ENCODE peak calls at places on chromosomes 16 and 17, in six cellular contexts. W is stomach, A is prostate gland, C is A549, M is heart left ventricle, N is pancreas. L is an unnamed sample.

GRCh38 chr17:55219939-55220338 is 44.8 kb upstream of the HLF start:
- DNase-seq in A (no peak), W (no peak), M (no peak), C (no peak), N (no peak), L (no peak)

GRCh38 chr17:8789743-8790142 is 9.4 kb downstream of the MFSD6L start:
- DNase-seq in N (no peak), A (no peak), W (no peak), M (no peak), C (no peak), L (no peak)

GRCh38 chr17:39928868-39929651 is 1.5 kb downstream of the LRRC3C start:
- DNase-seq in M (no peak), C (peak; percentile 65), A (no peak), W (no peak), N (no peak), L (no peak)

GRCh38 chr16:457732-458400 is 32.4 kb downstream of the RAB11FIP3 start:
- DNase-seq in A (no peak), N (no peak), M (no peak), C (no peak), W (no peak), L (peak; percentile 43)

GRCh38 chr16:26818393-26818792 is 248.3 kb upstream of the C16orf82 start:
- DNase-seq in N (no peak), W (no peak), A (no peak), M (no peak), C (no peak), L (no peak)

GRCh38 chr16:86628614-86629013 is 50.3 kb downstream of the FOXL1 start:
- DNase-seq in M (no peak), C (no peak), N (no peak), A (no peak), W (no peak), L (no peak)

GRCh38 chr16:57645691-57646387 is 17.4 kb downstream of the ADGRG1 start:
- DNase-seq in A (no peak), N (no peak), W (no peak), M (peak; percentile 85), C (no peak), L (peak; percentile 32)

GRCh38 chr17:17414316-17414937 is 62.4 kb upstream of the MED9 start:
- DNase-seq in M (no peak), N (no peak), C (no peak), A (no peak), W (no peak), L (no peak)

GRCh38 chr17:47980516-47980915 is 9.6 kb downstream of the CDK5RAP3 start:
- DNase-seq in A (no peak), W (no peak), M (no peak), C (no peak), N (no peak), L (peak; percentile 59)

GRCh38 chr17:50850640-50851039 is 15.3 kb downstream of the WFIKKN2 start:
- DNase-seq in M (no peak), C (no peak), A (no peak), W (no peak), N (no peak), L (no peak)

GRCh38 chr16:88473666-88474534 is 20.8 kb downstream of the ZFPM1 start:
- DNase-seq in A (no peak), N (peak; percentile 80), C (no peak), W (peak; percentile 89), M (peak; percentile 66), L (peak; percentile 69)

GRCh38 chr17:38508570-38508950 is 80.3 kb downstream of the ARHGAP23 start:
- DNase-seq in N (no peak), A (no peak), M (no peak), C (no peak), W (no peak), L (no peak)

GRCh38 chr17:49224198-49224996 is 6.2 kb downstream of the PHOSPHO1 start:
- DNase-seq in A (peak; percentile 10), C (no peak), N (peak; percentile 69), W (peak; percentile 46), M (peak; percentile 40), L (no peak)

GRCh38 chr17:68783861-68784260 is 171.3 kb downstream of the ABCA8 start:
- DNase-seq in N (no peak), A (no peak), M (no peak), C (no peak), W (no peak), L (no peak)

GRCh38 chr16:8588703-8589292 is 1.5 kb downstream of the TMEM114 start:
- DNase-seq in W (no peak), A (no peak), C (no peak), M (no peak), N (no peak), L (no peak)

GRCh38 chr17:3636908-3637373 is 381 bp downstream of the CTNS start:
- DNase-seq in A (no peak), M (no peak), C (no peak), N (no peak), W (no peak), L (no peak)

GRCh38 chr17:40071720-40072480 is 9.1 kb downstream of the THRA start:
- DNase-seq in A (peak; percentile 88), W (peak; percentile 95), C (no peak), M (peak; percentile 68), N (peak; percentile 94), L (peak; percentile 83)

GRCh38 chr17:77802811-77803220 is 155.7 kb upstream of the TNRC6C start:
- DNase-seq in W (no peak), C (no peak), M (peak; percentile 35), A (no peak), N (no peak), L (peak; percentile 80)

GRCh38 chr16:78310990-78311561 is 211.6 kb downstream of the WWOX start:
- DNase-seq in N (no peak), W (no peak), A (no peak), C (no peak), M (no peak), L (no peak)

GRCh38 chr17:61575352-61575975 is 15.6 kb downstream of the NACA2 start:
- DNase-seq in W (no peak), N (no peak), A (no peak), M (no peak), C (no peak), L (no peak)

GRCh38 chr17:32755045-32755805 is 121.7 kb downstream of the MYO1D start:
- DNase-seq in W (no peak), C (peak; percentile 55), A (no peak), N (no peak), M (no peak), L (no peak)

GRCh38 chr16:57660715-57661463 is 7.2 kb upstream of the ADGRG3 start:
- DNase-seq in A (no peak), M (no peak), C (no peak), N (no peak), W (no peak), L (no peak)

GRCh38 chr17:21213005-21213404 is 956 bp downstream of the TMEM11 start:
- DNase-seq in W (no peak), C (no peak), A (no peak), M (no peak), N (no peak), L (no peak)

GRCh38 chr17:38428643-38429371 is 543 bp downstream of the ARHGAP23 start:
- DNase-seq in W (peak; percentile 44), C (peak; percentile 67), M (peak; percentile 77), A (no peak), N (peak; percentile 74), L (no peak)

GRCh38 chr16:67504190-67505021 is 21.1 kb upstream of the AGRP start:
- DNase-seq in W (no peak), M (peak; percentile 50), C (no peak), N (no peak), A (no peak), L (no peak)

GRCh38 chr17:48244121-48244711 is 136.7 kb downstream of the SNX11 start:
- DNase-seq in W (no peak), A (no peak), M (no peak), N (no peak), C (peak; percentile 38), L (no peak)

GRCh38 chr17:76537288-76537577 is 276 bp downstream of the CYGB start:
- DNase-seq in C (no peak), A (no peak), N (no peak), M (no peak), W (peak; percentile 52), L (peak; percentile 54)

GRCh38 chr16:85554791-85555548 is 58.2 kb upstream of the GSE1 start:
- DNase-seq in M (peak; percentile 73), A (peak; percentile 38), N (peak; percentile 81), W (peak; percentile 60), C (peak; percentile 69), L (peak; percentile 63)

GRCh38 chr17:11853321-11854151 is 143.7 kb downstream of the ZNF18 start:
- DNase-seq in M (no peak), N (no peak), W (no peak), A (no peak), C (no peak), L (no peak)

GRCh38 chr17:40485851-40486512 is 15.4 kb downstream of the TNS4 start:
- DNase-seq in W (no peak), C (peak; percentile 96), A (peak; percentile 81), N (no peak), M (no peak), L (no peak)

GRCh38 chr17:67160791-67161190 is 84.2 kb downstream of the HELZ start:
- DNase-seq in A (no peak), N (no peak), M (no peak), W (no peak), C (no peak), L (peak; percentile 14)
- TF ChIP-seq CTCF in A (no peak), N (no peak), M (no peak), W (no peak), C (no peak), L (no peak)

DNA sequence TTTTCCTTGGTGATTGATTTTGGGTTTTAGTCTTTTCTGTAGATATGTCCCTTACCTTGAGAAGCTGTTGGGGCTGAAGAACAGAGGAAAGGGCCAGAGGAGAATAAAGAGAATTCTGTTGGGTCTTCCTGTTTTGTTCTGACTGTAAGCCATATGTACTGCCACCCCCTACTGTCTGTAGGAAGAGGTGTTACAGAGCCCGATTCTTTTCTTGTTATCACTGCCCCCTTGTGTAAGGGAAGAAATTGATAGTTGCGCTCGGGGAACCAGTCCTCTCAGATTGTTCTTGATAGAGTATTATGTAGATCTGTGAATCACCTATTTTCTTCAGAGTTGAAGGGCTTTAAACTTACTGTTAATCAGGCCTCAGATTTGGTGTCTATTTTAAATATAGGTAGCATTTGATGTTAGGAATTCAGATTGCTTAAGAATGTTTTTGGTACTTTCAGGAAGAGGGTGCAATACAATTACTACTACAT is 2.4 kb downstream of the TANC2 start:
- DNase-seq in A (peak; percentile 66), M (peak; percentile 35), N (no peak), W (peak; percentile 37), C (peak; percentile 98), L (peak; percentile 68)
- H3K4me3 ChIP-seq in A (no peak overlapping the region), M (no peak overlapping the region), N (peak overlapping the region; percentile 88), W (no peak overlapping the region), C (peak overlapping the region; percentile 98), L (peak overlapping the region; percentile 82)

GRCh38 chr17:79778504-79779087 is 648 bp downstream of the CBX2 start:
- DNase-seq in C (no peak), A (no peak), W (no peak), N (peak; percentile 72), M (no peak), L (peak; percentile 65)
- H3K4me1 ChIP-seq in C (peaks cover 21% of the 10 kb centered on the region), A (peaks cover 7% of the 10 kb centered on the region), W (peaks cover 27% of the 10 kb centered on the region), N (peaks cover 16% of the 10 kb centered on the region), M (peaks cover 9% of the 10 kb centered on the region), L (peaks cover 7% of the 10 kb centered on the region)

DNA sequence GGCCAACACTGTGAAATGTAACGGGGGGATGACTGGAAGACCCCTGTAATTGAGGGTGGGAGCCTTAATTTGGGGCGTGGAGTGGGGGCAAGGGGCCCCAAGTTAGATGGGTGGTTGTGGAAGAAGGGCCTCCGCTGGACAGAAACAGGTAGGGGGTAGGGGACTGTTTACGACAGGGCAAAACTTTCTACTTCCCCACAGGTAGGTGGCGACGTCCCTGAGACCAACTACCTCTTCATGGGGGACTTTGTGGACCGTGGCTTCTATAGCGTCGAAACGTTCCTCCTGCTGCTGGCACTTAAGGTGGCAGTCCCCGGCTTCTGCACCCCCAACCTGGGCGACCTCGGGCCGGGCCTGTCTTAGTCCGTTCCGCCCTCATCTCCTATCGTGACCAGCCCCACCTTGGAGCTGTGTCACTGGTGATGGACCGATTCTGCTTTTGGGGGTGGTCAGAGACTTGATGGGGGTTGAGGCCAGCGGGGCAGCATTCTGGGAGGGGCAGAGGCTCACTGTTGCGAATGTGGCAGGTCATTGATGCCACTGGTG is 6.8 kb downstream of the PPP4C start:
- DNase-seq in A (no peak), C (no peak), M (no peak), W (no peak), N (peak; percentile 51), L (no peak)
- TF ChIP-seq CTCF in A (no peak), C (no peak), M (no peak), W (no peak), N (no peak), L (peak; percentile 35)